ENCODE peak calls at places on chromosomes 1 and 21, in six cellular contexts. C, N, G, T, I and R are unnamed samples.

GRCh38 chr1:81574365-81574764 is 226.4 kb upstream of the ADGRL2 start:
- DNase-seq in C (no peak), N (no peak), G (no peak), T (no peak), I (no peak), R (no peak)

GRCh38 chr21:46078322-46078981 is 19.5 kb upstream of the COL6A2 start:
- DNase-seq in C (no peak), N (no peak), G (no peak), T (peak), I (no peak), R (no peak)

GRCh38 chr1:181174860-181175259 is 86.4 kb downstream of the IER5 start:
- DNase-seq in C (no peak), N (no peak), G (peak), T (no peak), I (no peak), R (no peak)

GRCh38 chr1:76940586-76941335 is 73.5 kb downstream of the ST6GALNAC5 start:
- DNase-seq in C (no peak), N (no peak), G (no peak), T (no peak), I (no peak), R (no peak)

GRCh38 chr1:22037520-22037919 is 15.0 kb upstream of the CDC42 start:
- DNase-seq in C (no peak), N (no peak), G (no peak), T (no peak), I (no peak), R (no peak)

GRCh38 chr1:90714521-90714951 is 2.6 kb downstream of the BARHL2 start:
- DNase-seq in C (no peak), N (no peak), G (peak), T (peak), I (no peak), R (no peak)

GRCh38 chr1:54337928-54338327 is 68.3 kb downstream of the SSBP3 start:
- DNase-seq in C (no peak), N (no peak), G (no peak), T (no peak), I (peak), R (peak)

GRCh38 chr1:210792703-210793102 is 341.2 kb downstream of the KCNH1 start:
- DNase-seq in C (no peak), N (peak), G (no peak), T (no peak), I (peak), R (peak)

GRCh38 chr21:46088189-46088588 is 9.7 kb upstream of the COL6A2 start:
- DNase-seq in C (no peak), N (no peak), G (no peak), T (no peak), I (no peak), R (no peak)

GRCh38 chr1:211944733-211945500 is 90.4 kb downstream of the INTS7 start:
- DNase-seq in C (no peak), N (peak), G (no peak), T (peak), I (peak), R (peak)

GRCh38 chr1:160095382-160096105 is 2.9 kb downstream of the IGSF8 start:
- DNase-seq in C (no peak), N (peak), G (peak), T (peak), I (no peak), R (no peak)

GRCh38 chr1:17890056-17890814 is 135.1 kb downstream of the ACTL8 start:
- DNase-seq in C (no peak), N (no peak), G (no peak), T (peak), I (no peak), R (no peak)

GRCh38 chr1:48040122-48040521 is 42.9 kb upstream of the TRABD2B start:
- DNase-seq in C (no peak), N (no peak), G (no peak), T (no peak), I (no peak), R (no peak)

GRCh38 chr1:12159826-12160225 is 7.0 kb upstream of the TNFRSF1B start:
- DNase-seq in C (no peak), N (peak), G (no peak), T (no peak), I (no peak), R (no peak)

GRCh38 chr1:191174298-191174697 is 696.6 kb upstream of the BRINP3 start:
- DNase-seq in C (no peak), N (peak), G (no peak), T (no peak), I (no peak), R (peak)

GRCh38 chr21:41529769-41530168 is 21.8 kb upstream of the TMPRSS2 start:
- DNase-seq in C (no peak), N (no peak), G (no peak), T (no peak), I (no peak), R (no peak)

GRCh38 chr1:154772611-154773515 is 97.2 kb downstream of the KCNN3 start:
- DNase-seq in C (no peak), N (peak), G (peak), T (peak), I (no peak), R (no peak)

GRCh38 chr1:198641506-198641905 is 2.7 kb downstream of the PTPRC start:
- DNase-seq in C (no peak), N (peak), G (no peak), T (no peak), I (no peak), R (peak)

GRCh38 chr1:232627171-232627570 is 2.8 kb downstream of the SIPA1L2 start:
- DNase-seq in C (no peak), N (no peak), G (no peak), T (no peak), I (no peak), R (no peak)

GRCh38 chr1:43533615-43534014 is 2.9 kb downstream of the PTPRF start:
- DNase-seq in C (no peak), N (no peak), G (no peak), T (no peak), I (no peak), R (no peak)

GRCh38 chr1:202592141-202592540 is 118.1 kb downstream of the SYT2 start:
- DNase-seq in C (no peak), N (no peak), G (no peak), T (no peak), I (no peak), R (no peak)

GRCh38 chr21:32070693-32071330 is 198.0 kb downstream of the HUNK start:
- DNase-seq in C (no peak), N (no peak), G (no peak), T (no peak), I (no peak), R (no peak)

GRCh38 chr1:54220004-54220811 is 20.2 kb downstream of the MRPL37 start:
- DNase-seq in C (no peak), N (peak), G (no peak), T (no peak), I (peak), R (peak)

GRCh38 chr21:28148400-28149064 is 844.1 kb downstream of the LTN1 start:
- DNase-seq in C (no peak), N (no peak), G (no peak), T (no peak), I (peak), R (peak)

GRCh38 chr1:84272401-84272800 is 29.1 kb upstream of the SAMD13 start:
- DNase-seq in C (no peak), N (peak), G (no peak), T (peak), I (no peak), R (no peak)

GRCh38 chr1:189669846-189670245 is 807.8 kb downstream of the BRINP3 start:
- DNase-seq in C (no peak), N (no peak), G (no peak), T (no peak), I (no peak), R (peak)

GRCh38 chr21:34369741-34370140 is 5.6 kb upstream of the SMIM11 start:
- DNase-seq in C (no peak), N (no peak), G (no peak), T (no peak), I (no peak), R (no peak)

GRCh38 chr1:58755468-58755872 is 28.4 kb downstream of the JUN start:
- DNase-seq in C (no peak), N (peak), G (no peak), T (no peak), I (peak), R (peak)

GRCh38 chr1:154794608-154795007 is 75.5 kb downstream of the KCNN3 start:
- DNase-seq in C (no peak), N (no peak), G (no peak), T (no peak), I (no peak), R (no peak)

GRCh38 chr21:31873696-31874599 is 1.1 kb downstream of the HUNK start:
- DNase-seq in C (peak), N (peak), G (peak), T (peak), I (peak), R (peak)

GRCh38 chr1:26942656-26943055 is 17.6 kb downstream of the KDF1 start:
- DNase-seq in C (no peak), N (no peak), G (no peak), T (no peak), I (no peak), R (no peak)

GRCh38 chr1:169049258-169049936 is 57.1 kb upstream of the ATP1B1 start:
- DNase-seq in C (no peak), N (no peak), G (no peak), T (no peak), I (no peak), R (no peak)

DNA sequence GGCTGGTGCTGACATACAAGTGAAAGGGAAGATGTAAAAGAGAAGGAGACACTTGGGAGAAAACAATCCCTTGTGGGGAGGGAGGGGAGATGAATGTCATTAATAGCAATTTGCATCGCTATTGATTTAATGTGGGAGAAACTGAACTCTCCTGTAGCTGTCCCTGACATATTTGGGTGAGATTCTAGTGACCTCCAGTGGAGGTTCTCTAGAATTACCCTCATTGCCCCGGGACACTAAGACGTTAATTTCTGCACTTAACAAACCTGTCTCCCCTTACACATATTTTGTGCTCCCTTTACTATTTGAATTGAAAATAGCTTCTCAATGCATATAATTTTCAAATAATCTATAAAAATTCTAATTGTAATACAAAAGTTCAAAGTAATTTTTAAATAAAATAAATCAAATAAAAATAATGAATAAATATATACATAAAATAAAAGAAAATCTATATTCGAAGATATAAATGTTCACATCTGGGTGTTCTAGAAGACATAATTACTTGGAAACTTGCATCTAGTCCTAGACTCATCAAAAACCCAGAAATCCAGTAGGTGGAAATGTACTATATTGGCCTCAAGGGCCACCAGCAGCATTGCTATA is 283.0 kb downstream of the LMX1A start:
- DNase-seq in C (peak), N (peak), G (no peak), T (peak), I (peak), R (peak)
- H2BK15ac ChIP-seq in C (no peak), N (no peak), G (no peak), T (no peak), I (no peak), R (no peak)

DNA sequence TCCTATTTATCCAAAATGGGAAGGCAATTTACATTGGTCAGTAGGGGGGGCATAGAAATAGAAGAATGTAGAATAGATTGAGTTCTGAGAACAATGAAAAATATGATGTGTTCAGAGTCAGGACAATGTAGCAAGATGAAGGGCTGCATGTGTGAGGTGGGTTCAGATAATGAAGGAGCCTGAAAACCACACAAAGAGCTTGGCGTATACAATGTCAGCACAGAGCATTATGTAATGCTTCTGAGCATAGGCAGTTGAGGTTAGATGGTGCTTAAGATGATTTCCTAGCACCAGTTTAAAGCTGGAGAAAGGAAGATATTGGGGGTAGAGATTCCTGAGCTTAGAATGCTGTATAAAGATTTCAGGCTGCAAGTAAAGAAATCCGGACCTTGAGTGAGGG is 202.1 kb upstream of the SNX7 start:
- DNase-seq in C (no peak), N (no peak), G (no peak), T (no peak), I (no peak), R (no peak)
- H3K9ac ChIP-seq in C (no peak), N (no peak), G (no peak), T (no peak), I (no peak), R (no peak)

GRCh38 chr1:86713477-86713876 is 9.1 kb downstream of the SH3GLB1 start:
- DNase-seq in C (no peak), N (no peak), G (no peak), T (no peak), I (no peak), R (no peak)
- H2BK15ac ChIP-seq in C (no peak), N (no peak), G (no peak), T (no peak), I (no peak), R (no peak)

GRCh38 chr1:79040424-79041089 is 34.0 kb upstream of the ADGRL4 start:
- DNase-seq in C (no peak), N (no peak), G (no peak), T (no peak), I (no peak), R (peak)
- H3K9ac ChIP-seq in C (no peak), N (no peak), G (no peak), T (no peak), I (peak), R (peak)

GRCh38 chr1:4407851-4408250 is 246.6 kb upstream of the AJAP1 start:
- DNase-seq in C (no peak), N (no peak), G (no peak), T (no peak), I (no peak), R (no peak)
- H2BK15ac ChIP-seq in C (no peak), N (no peak), G (no peak), T (no peak), I (no peak), R (no peak)

DNA sequence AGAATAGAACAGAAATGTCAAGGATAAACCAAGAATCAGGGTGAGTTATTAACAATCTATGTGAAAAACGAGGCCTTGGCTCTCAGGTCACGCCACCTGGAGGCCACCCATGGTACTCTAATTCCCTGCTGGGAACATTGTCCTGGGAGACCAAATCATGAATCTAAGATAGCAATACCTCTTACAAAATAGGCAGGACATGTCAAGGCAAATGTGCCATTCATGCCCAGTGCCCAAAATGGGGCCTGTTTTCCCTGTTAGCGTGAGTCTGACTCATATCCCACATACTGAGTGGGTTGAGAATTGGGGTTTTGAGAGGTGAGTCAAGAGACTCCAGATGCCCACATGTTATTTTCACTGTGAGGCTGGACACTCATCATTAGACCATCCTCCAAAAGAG is 380.8 kb downstream of the HHIPL2 start:
- DNase-seq in C (peak), N (peak), G (peak), T (peak), I (peak), R (peak)
- H3K9ac ChIP-seq in C (no peak), N (no peak), G (no peak), T (no peak), I (peak), R (no peak)

DNA sequence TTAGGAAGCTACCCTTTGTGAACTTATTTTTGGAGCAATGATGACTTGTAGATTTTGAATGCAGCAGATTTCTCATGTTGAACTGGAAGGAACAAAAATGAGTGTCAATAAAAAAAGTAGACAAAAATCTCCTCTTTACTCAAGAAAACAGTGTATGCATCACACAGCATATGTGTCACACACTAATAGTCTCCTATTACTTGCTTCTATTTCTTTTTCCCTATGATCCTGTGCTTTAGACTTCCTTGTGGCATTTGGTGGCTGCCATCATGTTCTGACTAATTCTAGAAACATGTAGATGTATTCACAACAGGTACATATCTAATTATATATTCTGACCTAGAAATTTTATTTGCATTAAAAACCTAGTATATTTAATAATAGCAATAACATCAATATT is 14.3 kb downstream of the RC3H1 start:
- DNase-seq in C (no peak), N (no peak), G (no peak), T (no peak), I (no peak), R (peak)
- H2BK15ac ChIP-seq in C (no peak), N (no peak), G (no peak), T (no peak), I (no peak), R (no peak)

GRCh38 chr1:234731371-234732085 is 121.5 kb upstream of the IRF2BP2 start:
- DNase-seq in C (no peak), N (no peak), G (no peak), T (no peak), I (peak), R (peak)

GRCh38 chr1:234729566-234729965 is 119.6 kb upstream of the IRF2BP2 start:
- DNase-seq in C (no peak), N (no peak), G (no peak), T (no peak), I (no peak), R (peak)

GRCh38 chr1:234730110-234730509 is 120.1 kb upstream of the IRF2BP2 start:
- DNase-seq in C (no peak), N (no peak), G (no peak), T (no peak), I (no peak), R (no peak)

GRCh38 chr1:234732260-234732659 is 122.3 kb upstream of the IRF2BP2 start:
- DNase-seq in C (no peak), N (no peak), G (no peak), T (no peak), I (no peak), R (no peak)

DNA sequence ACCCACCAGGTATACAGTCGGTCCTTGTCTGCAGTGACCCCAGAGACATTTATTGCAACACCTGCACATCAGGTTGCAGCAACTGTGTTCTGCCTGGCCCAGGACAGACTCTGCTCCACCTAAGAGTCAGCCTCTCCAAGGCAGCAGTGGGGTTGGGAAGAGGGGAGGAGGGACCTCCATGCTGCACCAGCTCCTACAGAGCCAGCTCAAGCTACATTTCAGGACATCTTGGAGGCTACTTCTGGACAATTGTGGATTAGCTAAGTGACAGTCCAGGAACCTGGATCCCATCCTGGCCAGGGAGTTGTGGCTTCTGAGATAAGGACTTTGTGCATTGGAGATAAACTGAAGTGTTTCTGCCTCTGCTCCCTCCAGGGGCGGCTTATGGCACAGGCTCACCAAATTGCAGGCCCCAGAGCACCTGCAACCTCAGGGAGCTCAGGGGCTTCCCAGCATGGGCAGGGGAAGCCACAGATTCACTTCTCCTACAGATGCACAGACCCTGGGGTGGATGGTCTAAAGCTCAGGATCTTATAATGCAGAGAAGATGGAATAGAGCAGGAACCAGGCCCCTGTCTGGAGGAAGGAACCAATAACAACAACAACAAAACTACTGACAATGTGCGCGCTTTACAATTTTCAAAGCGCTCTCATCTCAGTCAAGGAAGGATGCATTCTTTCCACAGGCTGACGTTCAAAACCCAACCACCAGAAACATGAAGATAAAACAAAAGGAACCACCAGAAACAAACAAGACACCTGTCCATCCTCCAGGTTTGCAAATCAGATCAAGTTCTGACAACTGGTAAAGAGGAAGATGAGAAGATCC is 120.8 kb upstream of the IRF2BP2 start:
- DNase-seq in C (no peak), N (peak), G (no peak), T (no peak), I (no peak), R (no peak)
- H3K9ac ChIP-seq in C (no peak), N (no peak), G (no peak), T (no peak), I (no peak), R (no peak)

DNA sequence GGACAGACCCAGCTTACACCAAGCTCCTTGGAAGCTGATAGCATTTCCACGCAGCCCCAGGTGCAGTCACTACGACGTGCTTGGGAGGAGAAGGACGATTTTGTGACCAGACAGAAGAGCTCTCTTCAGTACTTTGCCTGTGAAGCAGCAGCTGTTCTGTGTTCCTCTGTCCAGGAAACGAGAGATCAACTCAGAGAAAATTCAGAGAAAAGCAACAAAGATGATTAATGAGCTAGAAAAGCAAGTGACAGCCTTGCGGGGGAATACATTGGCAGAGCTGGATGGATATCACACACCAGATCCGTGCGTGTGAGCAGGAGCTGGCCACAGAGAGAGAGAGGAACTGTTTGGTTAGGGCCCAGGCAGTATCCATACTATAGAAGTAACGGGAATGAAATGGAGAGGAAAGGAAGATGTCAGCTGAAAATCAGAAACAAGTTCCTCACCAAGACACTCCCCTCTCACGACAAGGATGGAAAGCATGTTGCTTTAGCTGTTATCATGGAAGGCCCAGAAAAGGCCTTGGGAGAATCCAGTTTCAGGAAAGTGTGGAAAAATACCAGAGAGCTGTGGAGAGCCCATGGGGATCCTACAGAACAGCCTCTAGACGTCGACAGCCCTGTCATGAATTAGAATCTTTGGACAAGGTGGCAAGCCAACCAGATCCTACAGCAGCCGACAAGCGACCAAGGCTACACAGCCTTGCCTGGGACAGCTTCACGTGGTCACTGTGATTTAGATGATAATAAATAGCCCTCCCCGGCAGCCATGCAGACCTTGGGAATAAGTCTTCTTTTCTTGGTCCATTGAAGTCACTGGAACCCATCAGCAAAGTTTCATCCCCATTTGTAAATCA is 106.1 kb downstream of the TOMM20 start:
- DNase-seq in C (no peak), N (no peak), G (no peak), T (no peak), I (peak), R (peak)
- H2BK15ac ChIP-seq in C (no peak), N (no peak), G (peak), T (no peak), I (no peak), R (peak)